ENCODE peak calls at places on chromosomes 16 and 17, in five cellular contexts. C is NCI-H2171, J is SK-N-DZ, P is H9, K is MCF 10A. X is an unnamed sample.

GRCh38 chr17:18946536-18946935 is 5.4 kb upstream of the SLC5A10 start:
- DNase-seq in C (no peak), J (no peak), P (peak), K (no peak), X (no peak)

GRCh38 chr17:53659181-53659580 is 163.5 kb upstream of the KIF2B start:
- DNase-seq in C (no peak), J (no peak), P (no peak), K (no peak), X (no peak)

GRCh38 chr17:78407387-78407990 is 29.0 kb downstream of the PGS1 start:
- DNase-seq in C (no peak), J (no peak), P (no peak), K (no peak), X (no peak)

GRCh38 chr16:86827521-86827920 is 249.2 kb downstream of the FOXL1 start:
- DNase-seq in C (no peak), J (no peak), P (no peak), K (no peak), X (peak)

GRCh38 chr17:80755650-80756405 is 211.2 kb downstream of the RPTOR start:
- DNase-seq in C (no peak), J (no peak), P (no peak), K (no peak), X (no peak)

GRCh38 chr17:1399679-1400512 is at the start of gene YWHAE:
- DNase-seq in C (peak), J (peak), P (peak), K (peak), X (peak)

GRCh38 chr17:78991906-78992532 is 12.3 kb upstream of the LGALS3BP start:
- DNase-seq in C (no peak), J (no peak), P (no peak), K (no peak), X (no peak)

GRCh38 chr17:70314096-70314495 is 144.8 kb downstream of the KCNJ2 start:
- DNase-seq in C (no peak), J (no peak), P (no peak), K (no peak), X (no peak)

GRCh38 chr17:17947966-17948365 is 24.2 kb downstream of the TOM1L2 start:
- DNase-seq in C (no peak), J (no peak), P (no peak), K (no peak), X (peak)

X was measured in PC-3.